ENCODE peak calls at places on chromosomes 11 and 22, in eight cellular contexts. One of them, this sample, is unnamed.

GRCh38 chr22:24148586-24148985 is 32.7 kb upstream of the SUSD2 start:
- DNase-seq in AG04450: no peak
- DNase-seq in HFF-Myc: no peak
- DNase-seq in HCT116: no peak
- DNase-seq in neural crest cell: no peak
- DNase-seq in Calu3: no peak
- DNase-seq in foreskin fibroblast: peak
- DNase-seq in GM13977: no peak
- DNase-seq in this sample: no peak

GRCh38 chr11:86737752-86738151 is 62.6 kb upstream of the PRSS23 start:
- DNase-seq in AG04450: no peak
- DNase-seq in GM13977: no peak
- DNase-seq in foreskin fibroblast: peak
- DNase-seq in HFF-Myc: no peak
- DNase-seq in Calu3: no peak
- DNase-seq in neural crest cell: no peak
- DNase-seq in HCT116: no peak
- DNase-seq in this sample: no peak

GRCh38 chr11:71329731-71330130 is 77.4 kb upstream of the SHANK2 start:
- DNase-seq in neural crest cell: no peak
- DNase-seq in foreskin fibroblast: no peak
- DNase-seq in HFF-Myc: no peak
- DNase-seq in AG04450: no peak
- DNase-seq in Calu3: no peak
- DNase-seq in HCT116: no peak
- DNase-seq in GM13977: no peak
- DNase-seq in this sample: no peak

GRCh38 chr11:67635231-67635521 is 4.4 kb downstream of the TBX10 start:
- DNase-seq in HFF-Myc: no peak
- DNase-seq in HCT116: no peak
- DNase-seq in AG04450: no peak
- DNase-seq in GM13977: no peak
- DNase-seq in neural crest cell: no peak
- DNase-seq in foreskin fibroblast: no peak
- DNase-seq in Calu3: no peak
- DNase-seq in this sample: no peak

GRCh38 chr11:45655347-45655756 is 10.1 kb downstream of the CHST1 start:
- DNase-seq in Calu3: peak
- DNase-seq in HCT116: peak
- DNase-seq in GM13977: peak
- DNase-seq in foreskin fibroblast: peak
- DNase-seq in neural crest cell: peak
- DNase-seq in AG04450: peak
- DNase-seq in HFF-Myc: peak
- DNase-seq in this sample: peak

GRCh38 chr22:23187201-23187600 is 6.9 kb downstream of the BCR start:
- DNase-seq in foreskin fibroblast: no peak
- DNase-seq in neural crest cell: no peak
- DNase-seq in AG04450: no peak
- DNase-seq in HFF-Myc: no peak
- DNase-seq in HCT116: no peak
- DNase-seq in GM13977: no peak
- DNase-seq in Calu3: no peak
- DNase-seq in this sample: no peak

GRCh38 chr11:93033093-93033492 is 63.6 kb downstream of the MTNR1B start:
- DNase-seq in foreskin fibroblast: no peak
- DNase-seq in HCT116: no peak
- DNase-seq in AG04450: no peak
- DNase-seq in Calu3: no peak
- DNase-seq in HFF-Myc: no peak
- DNase-seq in GM13977: no peak
- DNase-seq in neural crest cell: no peak
- DNase-seq in this sample: no peak

GRCh38 chr22:32793604-32794003 is 7.9 kb upstream of the TIMP3 start:
- DNase-seq in AG04450: no peak
- DNase-seq in Calu3: no peak
- DNase-seq in foreskin fibroblast: no peak
- DNase-seq in GM13977: no peak
- DNase-seq in neural crest cell: no peak
- DNase-seq in HCT116: no peak
- DNase-seq in HFF-Myc: no peak
- DNase-seq in this sample: no peak

GRCh38 chr22:48663297-48663696 is 1164.4 kb downstream of the BRD1 start:
- DNase-seq in neural crest cell: no peak
- DNase-seq in AG04450: no peak
- DNase-seq in Calu3: no peak
- DNase-seq in HFF-Myc: no peak
- DNase-seq in foreskin fibroblast: no peak
- DNase-seq in GM13977: no peak
- DNase-seq in HCT116: peak
- DNase-seq in this sample: peak
- TF ChIP-seq CTCF in neural crest cell: peak
- TF ChIP-seq CTCF in AG04450: peak
- TF ChIP-seq CTCF in Calu3: peak
- TF ChIP-seq CTCF in HFF-Myc: peak
- TF ChIP-seq CTCF in foreskin fibroblast: peak
- TF ChIP-seq CTCF in GM13977: peak
- TF ChIP-seq CTCF in HCT116: no peak
- TF ChIP-seq CTCF in this sample: peak

GRCh38 chr11:126415128-126415527 is 59.6 kb downstream of the ST3GAL4 start:
- DNase-seq in HCT116: no peak
- DNase-seq in foreskin fibroblast: peak
- DNase-seq in Calu3: no peak
- DNase-seq in GM13977: no peak
- DNase-seq in HFF-Myc: no peak
- DNase-seq in neural crest cell: no peak
- DNase-seq in AG04450: peak
- DNase-seq in this sample: no peak
- TF ChIP-seq CTCF in HCT116: no peak
- TF ChIP-seq CTCF in foreskin fibroblast: no peak
- TF ChIP-seq CTCF in Calu3: no peak
- TF ChIP-seq CTCF in GM13977: no peak
- TF ChIP-seq CTCF in HFF-Myc: no peak
- TF ChIP-seq CTCF in neural crest cell: no peak
- TF ChIP-seq CTCF in AG04450: no peak
- TF ChIP-seq CTCF in this sample: no peak

DNA sequence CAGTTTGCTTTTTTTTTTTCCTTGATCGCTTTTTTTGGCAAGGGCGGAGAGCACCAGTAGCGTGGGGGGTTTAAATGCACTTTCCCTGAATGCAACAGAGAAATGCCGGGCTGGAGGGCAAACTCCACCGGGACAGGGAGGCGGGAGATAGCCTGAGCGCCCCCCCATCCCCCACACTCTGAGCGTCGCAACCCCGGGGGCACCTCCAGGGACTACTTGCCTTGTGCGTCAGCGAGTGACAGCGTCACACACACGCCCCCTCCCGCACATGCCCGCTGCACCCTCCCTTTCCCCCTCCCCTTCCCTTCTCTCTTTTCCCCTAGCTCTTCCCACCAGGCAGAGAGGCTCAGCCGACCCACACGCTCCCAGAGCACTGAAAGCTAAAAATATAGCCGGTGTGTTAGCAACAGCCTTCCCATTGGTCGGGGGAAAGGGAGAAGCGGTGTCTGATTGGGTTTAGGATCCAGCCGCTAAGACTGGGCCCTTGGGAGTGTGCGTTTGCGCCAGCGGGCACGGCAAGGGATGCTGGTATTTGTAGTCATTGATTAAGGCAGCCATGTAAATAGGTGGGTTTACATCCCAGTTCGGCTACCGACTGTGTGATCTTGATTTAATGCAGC is 1.7 kb upstream of the TOB2 start:
- DNase-seq in GM13977: peak
- DNase-seq in HCT116: peak
- DNase-seq in foreskin fibroblast: peak
- DNase-seq in neural crest cell: peak
- DNase-seq in Calu3: peak
- DNase-seq in AG04450: peak
- DNase-seq in HFF-Myc: peak
- DNase-seq in this sample: peak
- TF ChIP-seq CTCF in GM13977: no peak
- TF ChIP-seq CTCF in HCT116: no peak
- TF ChIP-seq CTCF in foreskin fibroblast: no peak
- TF ChIP-seq CTCF in neural crest cell: no peak
- TF ChIP-seq CTCF in Calu3: no peak
- TF ChIP-seq CTCF in AG04450: no peak
- TF ChIP-seq CTCF in HFF-Myc: no peak
- TF ChIP-seq CTCF in this sample: no peak

GRCh38 chr22:46830001-46830715 is 67.7 kb downstream of the TBC1D22A start:
- DNase-seq in Calu3: peak
- DNase-seq in neural crest cell: no peak
- DNase-seq in foreskin fibroblast: peak
- DNase-seq in HFF-Myc: no peak
- DNase-seq in HCT116: no peak
- DNase-seq in GM13977: no peak
- DNase-seq in AG04450: no peak
- DNase-seq in this sample: no peak

GRCh38 chr22:46830841-46831240 is 68.4 kb downstream of the TBC1D22A start:
- DNase-seq in Calu3: no peak
- DNase-seq in neural crest cell: no peak
- DNase-seq in HFF-Myc: no peak
- DNase-seq in HCT116: no peak
- DNase-seq in AG04450: no peak
- DNase-seq in foreskin fibroblast: peak
- DNase-seq in GM13977: no peak
- DNase-seq in this sample: no peak

GRCh38 chr22:46835693-46836092 is 73.2 kb downstream of the TBC1D22A start:
- DNase-seq in neural crest cell: no peak
- DNase-seq in GM13977: no peak
- DNase-seq in AG04450: no peak
- DNase-seq in HFF-Myc: no peak
- DNase-seq in HCT116: no peak
- DNase-seq in Calu3: no peak
- DNase-seq in foreskin fibroblast: no peak
- DNase-seq in this sample: no peak

GRCh38 chr22:46835288-46835687 is 72.8 kb downstream of the TBC1D22A start:
- DNase-seq in HFF-Myc: no peak
- DNase-seq in foreskin fibroblast: no peak
- DNase-seq in Calu3: no peak
- DNase-seq in HCT116: no peak
- DNase-seq in GM13977: no peak
- DNase-seq in neural crest cell: no peak
- DNase-seq in AG04450: no peak
- DNase-seq in this sample: no peak

DNA sequence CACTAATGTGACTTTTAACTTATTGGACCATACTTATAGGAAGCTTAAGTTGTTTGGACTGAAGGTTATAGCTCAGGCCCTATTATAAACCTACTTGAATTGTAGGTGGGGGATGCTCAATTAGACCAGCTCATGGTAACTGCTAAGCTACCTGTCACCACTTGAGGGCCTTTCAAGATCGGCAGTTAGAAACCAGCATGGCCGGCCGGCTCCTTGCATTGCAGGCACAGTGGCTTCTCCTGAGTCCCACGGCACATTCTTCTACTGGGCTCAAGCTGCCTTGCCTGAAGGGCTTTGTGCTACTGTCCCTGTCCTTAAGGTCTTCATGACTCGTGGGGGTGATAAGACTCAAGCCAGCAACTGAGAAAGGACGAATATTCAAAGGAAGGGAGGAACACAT is 70.8 kb downstream of the TBC1D22A start:
- DNase-seq in AG04450: no peak
- DNase-seq in HFF-Myc: no peak
- DNase-seq in HCT116: peak
- DNase-seq in GM13977: no peak
- DNase-seq in neural crest cell: no peak
- DNase-seq in foreskin fibroblast: peak
- DNase-seq in Calu3: peak
- DNase-seq in this sample: no peak
- TF ChIP-seq CTCF in AG04450: peak
- TF ChIP-seq CTCF in HFF-Myc: no peak
- TF ChIP-seq CTCF in HCT116: no peak
- TF ChIP-seq CTCF in GM13977: no peak
- TF ChIP-seq CTCF in neural crest cell: peak
- TF ChIP-seq CTCF in foreskin fibroblast: peak
- TF ChIP-seq CTCF in Calu3: peak
- TF ChIP-seq CTCF in this sample: no peak

GRCh38 chr11:106076923-106077608 is at the start of gene KBTBD3:
- DNase-seq in GM13977: peak
- DNase-seq in neural crest cell: peak
- DNase-seq in HFF-Myc: peak
- DNase-seq in Calu3: peak
- DNase-seq in AG04450: peak
- DNase-seq in foreskin fibroblast: peak
- DNase-seq in HCT116: peak
- DNase-seq in this sample: peak
- TF ChIP-seq CTCF in GM13977: peak
- TF ChIP-seq CTCF in neural crest cell: peak
- TF ChIP-seq CTCF in HFF-Myc: peak
- TF ChIP-seq CTCF in Calu3: no peak
- TF ChIP-seq CTCF in AG04450: peak
- TF ChIP-seq CTCF in foreskin fibroblast: peak
- TF ChIP-seq CTCF in HCT116: peak
- TF ChIP-seq CTCF in this sample: no peak

DNA sequence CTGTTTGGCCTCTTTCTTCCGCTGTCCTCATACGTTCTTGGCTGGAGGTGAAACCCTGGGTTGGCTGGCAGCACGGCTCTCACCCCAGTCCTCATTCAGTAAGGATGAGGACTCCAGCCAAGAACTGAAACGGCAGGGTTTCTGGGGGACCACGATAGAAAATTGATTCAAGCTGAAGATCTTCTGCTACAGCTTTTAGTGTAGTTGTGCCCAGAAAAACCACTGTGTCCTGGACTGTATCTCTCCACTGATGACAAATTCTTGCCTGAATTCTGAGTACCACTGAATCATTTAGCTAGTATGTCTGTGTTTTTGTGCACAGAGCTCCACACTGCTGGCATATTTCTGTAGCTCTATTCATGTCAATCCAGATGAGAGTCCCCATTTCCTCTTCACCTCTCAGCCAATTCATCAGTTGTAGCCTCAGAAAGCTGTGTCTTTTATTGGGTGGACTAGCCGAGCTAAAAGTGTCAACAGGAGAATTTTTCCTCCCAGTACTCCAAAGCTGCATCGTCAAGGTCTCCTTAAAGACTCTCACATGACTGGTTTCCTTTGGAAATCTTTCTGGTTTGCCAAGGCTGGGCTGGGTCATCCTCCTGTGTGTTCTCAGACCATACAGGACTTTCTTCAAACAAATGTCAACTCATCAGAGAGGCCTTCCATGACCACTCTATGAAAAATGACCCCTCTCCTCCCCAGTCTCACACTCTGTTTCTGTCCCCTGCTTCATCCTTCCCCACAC is 144.5 kb downstream of the LDLRAD3 start:
- DNase-seq in AG04450: no peak
- DNase-seq in foreskin fibroblast: peak
- DNase-seq in GM13977: no peak
- DNase-seq in HFF-Myc: no peak
- DNase-seq in neural crest cell: no peak
- DNase-seq in Calu3: no peak
- DNase-seq in HCT116: no peak
- DNase-seq in this sample: no peak
- TF ChIP-seq CTCF in AG04450: no peak
- TF ChIP-seq CTCF in foreskin fibroblast: no peak
- TF ChIP-seq CTCF in GM13977: no peak
- TF ChIP-seq CTCF in HFF-Myc: no peak
- TF ChIP-seq CTCF in neural crest cell: no peak
- TF ChIP-seq CTCF in Calu3: no peak
- TF ChIP-seq CTCF in HCT116: no peak
- TF ChIP-seq CTCF in this sample: no peak

DNA sequence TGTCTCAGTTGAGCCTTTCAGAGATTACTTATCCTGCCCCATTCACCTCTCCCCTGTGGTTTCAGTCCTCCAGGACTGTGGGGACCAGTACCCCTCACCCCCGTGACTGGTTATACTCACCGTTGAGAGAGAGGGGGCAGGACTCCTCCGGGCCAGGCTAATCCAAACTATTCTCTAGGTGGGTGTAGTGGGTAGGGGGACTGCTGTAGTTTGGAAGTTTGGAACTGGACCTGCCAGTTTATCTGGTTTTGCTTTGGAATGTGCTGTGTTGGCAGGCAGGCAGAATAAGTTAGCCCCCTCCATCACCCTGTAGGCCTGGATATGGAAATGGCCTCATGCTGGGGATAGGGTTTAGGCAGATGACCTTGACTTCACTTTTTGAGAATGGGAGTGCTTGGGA is 13.5 kb downstream of the TEAD1 start:
- DNase-seq in GM13977: no peak
- DNase-seq in HCT116: no peak
- DNase-seq in Calu3: peak
- DNase-seq in AG04450: no peak
- DNase-seq in foreskin fibroblast: no peak
- DNase-seq in neural crest cell: no peak
- DNase-seq in HFF-Myc: no peak
- DNase-seq in this sample: no peak
- TF ChIP-seq CTCF in GM13977: no peak
- TF ChIP-seq CTCF in HCT116: no peak
- TF ChIP-seq CTCF in Calu3: no peak
- TF ChIP-seq CTCF in AG04450: no peak
- TF ChIP-seq CTCF in foreskin fibroblast: no peak
- TF ChIP-seq CTCF in neural crest cell: no peak
- TF ChIP-seq CTCF in HFF-Myc: no peak
- TF ChIP-seq CTCF in this sample: no peak

This sample was measured in activated CD8-positive, alpha-beta T cell treated with anti-CD3 and anti-CD28 coated beads for 36 hours.